ENCODE peak calls at places on chromosomes 16 and 17, in eight cellular contexts. E, B, V, Q, J, S, L and O are unnamed samples.

GRCh38 chr16:20175358-20175757 is 101.7 kb upstream of the GPR139 start:
- DNase-seq in E (no peak), B (peak), V (no peak), Q (no peak), J (no peak), S (no peak), L (no peak), O (no peak)

GRCh38 chr17:36935681-36936454 is 1.4 kb upstream of the LHX1 start:
- DNase-seq in E (no peak), B (no peak), V (no peak), Q (peak), J (no peak), S (peak), L (peak), O (no peak)

GRCh38 chr16:85750021-85750826 is 672 bp downstream of the C16orf74 start:
- DNase-seq in E (no peak), B (peak), V (peak), Q (no peak), J (no peak), S (peak), L (peak), O (peak)

GRCh38 chr17:65684631-65685030 is 123.2 kb upstream of the AXIN2 start:
- DNase-seq in E (no peak), B (no peak), V (no peak), Q (no peak), J (no peak), S (no peak), L (no peak), O (no peak)

GRCh38 chr16:85981826-85982562 is 83.0 kb downstream of the IRF8 start:
- DNase-seq in E (no peak), B (no peak), V (no peak), Q (no peak), J (no peak), S (no peak), L (no peak), O (no peak)

GRCh38 chr17:76687278-76688164 is 23.2 kb downstream of the MXRA7 start:
- DNase-seq in E (no peak), B (no peak), V (no peak), Q (no peak), J (no peak), S (no peak), L (no peak), O (no peak)

GRCh38 chr17:57877803-57878202 is 28.0 kb upstream of the MRPS23 start:
- DNase-seq in E (no peak), B (no peak), V (no peak), Q (no peak), J (no peak), S (no peak), L (no peak), O (no peak)

GRCh38 chr17:36602924-36603384 is 1.6 kb downstream of the MRM1 start:
- DNase-seq in E (peak), B (peak), V (peak), Q (no peak), J (peak), S (peak), L (peak), O (peak)

GRCh38 chr17:61015966-61016365 is 338.3 kb downstream of the BCAS3 start:
- DNase-seq in E (no peak), B (no peak), V (no peak), Q (no peak), J (no peak), S (no peak), L (no peak), O (no peak)

GRCh38 chr17:15779119-15779518 is 47.0 kb downstream of the TBC1D26 start:
- DNase-seq in E (no peak), B (no peak), V (no peak), Q (no peak), J (no peak), S (no peak), L (no peak), O (no peak)

GRCh38 chr16:77290451-77291110 is 91.4 kb downstream of the SYCE1L start:
- DNase-seq in E (no peak), B (no peak), V (no peak), Q (no peak), J (no peak), S (no peak), L (peak), O (no peak)

GRCh38 chr16:81099958-81100357 is 3.8 kb upstream of the GCSH start:
- DNase-seq in E (no peak), B (no peak), V (no peak), Q (no peak), J (no peak), S (no peak), L (no peak), O (no peak)

GRCh38 chr17:45302649-45303173 is 14.1 kb downstream of the MAP3K14 start:
- DNase-seq in E (no peak), B (peak), V (peak), Q (no peak), J (no peak), S (no peak), L (no peak), O (peak)

GRCh38 chr16:66569827-66570405 is 3.7 kb downstream of the CMTM1 start:
- DNase-seq in E (no peak), B (no peak), V (no peak), Q (no peak), J (no peak), S (no peak), L (no peak), O (no peak)

GRCh38 chr17:37744961-37745800 is at the start of gene HNF1B:
- DNase-seq in E (no peak), B (peak), V (peak), Q (peak), J (no peak), S (peak), L (peak), O (peak)

GRCh38 chr16:55250641-55251550 is 73.1 kb upstream of the IRX6 start:
- DNase-seq in E (no peak), B (no peak), V (no peak), Q (no peak), J (no peak), S (no peak), L (no peak), O (no peak)

GRCh38 chr17:66290097-66290722 is 12.2 kb upstream of the PRKCA start:
- DNase-seq in E (no peak), B (peak), V (no peak), Q (no peak), J (no peak), S (no peak), L (peak), O (peak)

GRCh38 chr16:82192665-82193064 is 22.6 kb upstream of the MPHOSPH6 start:
- DNase-seq in E (no peak), B (peak), V (peak), Q (no peak), J (no peak), S (no peak), L (no peak), O (no peak)

GRCh38 chr17:57667461-57667923 is 77.6 kb downstream of the CCDC182 start:
- DNase-seq in E (no peak), B (no peak), V (no peak), Q (no peak), J (no peak), S (no peak), L (no peak), O (no peak)

GRCh38 chr17:64509179-64509578 is 2.4 kb downstream of the CEP95 start:
- DNase-seq in E (no peak), B (no peak), V (no peak), Q (no peak), J (no peak), S (no peak), L (no peak), O (no peak)

GRCh38 chr16:280552-280951 is at the start of gene ARHGDIG:
- DNase-seq in E (no peak), B (no peak), V (no peak), Q (no peak), J (no peak), S (no peak), L (no peak), O (no peak)

GRCh38 chr17:51850206-51850605 is 308.3 kb downstream of the CA10 start:
- DNase-seq in E (no peak), B (peak), V (no peak), Q (no peak), J (no peak), S (no peak), L (no peak), O (peak)

GRCh38 chr17:21549107-21549687 is 143.1 kb upstream of the KCNJ18 start:
- DNase-seq in E (no peak), B (no peak), V (peak), Q (no peak), J (peak), S (no peak), L (no peak), O (no peak)

GRCh38 chr16:58461056-58461455 is 38.9 kb upstream of the NDRG4 start:
- DNase-seq in E (no peak), B (no peak), V (no peak), Q (no peak), J (no peak), S (no peak), L (no peak), O (no peak)

GRCh38 chr16:85259115-85259830 is 147.0 kb upstream of the CIBAR2 start:
- DNase-seq in E (no peak), B (no peak), V (no peak), Q (no peak), J (no peak), S (no peak), L (no peak), O (peak)

GRCh38 chr16:7515543-7515942 is 182.9 kb downstream of the RBFOX1 start:
- DNase-seq in E (no peak), B (no peak), V (no peak), Q (no peak), J (no peak), S (no peak), L (no peak), O (no peak)

GRCh38 chr16:66493490-66494401 is 56.2 kb downstream of the TK2 start:
- DNase-seq in E (no peak), B (no peak), V (no peak), Q (peak), J (no peak), S (no peak), L (no peak), O (no peak)